ENCODE peak calls at places on chromosomes 7 and 10, in four cellular contexts. R is HL-60, W is K562, X is GM12878. A is an unnamed sample.

GRCh38 chr7:44275829-44276570 is 49.4 kb downstream of the CAMK2B start:
- DNase-seq in W (peak; percentile 80), X (no peak), R (no peak), A (no peak)

GRCh38 chr7:26153823-26154783 is 2.1 kb downstream of the NFE2L3 start:
- DNase-seq in X (no peak), R (no peak), W (peak; percentile 33), A (no peak)

GRCh38 chr10:79422178-79422892 is 23.1 kb downstream of the ZCCHC24 start:
- DNase-seq in W (no peak), X (no peak), R (no peak), A (no peak)

GRCh38 chr7:135800560-135800959 is 51.9 kb upstream of the FAM180A start:
- DNase-seq in W (no peak), X (no peak), R (no peak), A (no peak)

GRCh38 chr7:16934947-16935742 is 53.4 kb upstream of the AGR3 start:
- DNase-seq in W (no peak), X (no peak), R (no peak), A (no peak)

GRCh38 chr10:36129051-36129450 is 487.0 kb upstream of the FZD8 start:
- DNase-seq in W (no peak), X (no peak), R (no peak), A (no peak)

GRCh38 chr10:54985732-54986131 is 184.7 kb upstream of the PCDH15 start:
- DNase-seq in W (no peak), X (no peak), R (no peak), A (no peak)

GRCh38 chr10:71736570-71737355 is 17.2 kb upstream of the C10orf105 start:
- DNase-seq in W (no peak), R (no peak), X (no peak), A (no peak)

GRCh38 chr7:82740246-82740848 is 296.8 kb upstream of the CACNA2D1 start:
- DNase-seq in R (no peak), W (no peak), X (no peak), A (no peak)

GRCh38 chr10:123150986-123151738 is 3.0 kb upstream of the BUB3 start:
- DNase-seq in X (no peak), W (no peak), R (no peak), A (no peak)

GRCh38 chr10:93573051-93573909 is 6.8 kb downstream of the FFAR4 start:
- DNase-seq in W (no peak), X (no peak), R (peak; percentile 78), A (no peak)

GRCh38 chr7:107125475-107125874 is 43.3 kb upstream of the HBP1 start:
- DNase-seq in X (no peak), R (no peak), W (no peak), A (no peak)

GRCh38 chr7:77421273-77421672 is 5.1 kb upstream of the GSAP start:
- DNase-seq in W (no peak), R (no peak), X (no peak), A (no peak)

GRCh38 chr7:47485640-47486435 is 96.1 kb downstream of the TNS3 start:
- DNase-seq in R (no peak), W (no peak), X (no peak), A (no peak)

GRCh38 chr7:50640779-50641178 is 75.6 kb upstream of the DDC start:
- DNase-seq in R (no peak), W (no peak), X (no peak), A (no peak)

GRCh38 chr7:111076205-111076604 is 14.7 kb upstream of the LRRN3 start:
- DNase-seq in W (no peak), R (no peak), X (no peak), A (no peak)

GRCh38 chr7:71470948-71471347 is 339.0 kb downstream of the GALNT17 start:
- DNase-seq in W (no peak), X (no peak), R (no peak), A (no peak)

GRCh38 chr10:38112159-38112558 is 18.0 kb downstream of the ZNF37A start:
- DNase-seq in X (no peak), W (no peak), R (no peak), A (no peak)

GRCh38 chr10:66780796-66781195 is 145.0 kb upstream of the LRRTM3 start:
- DNase-seq in W (no peak), R (no peak), X (no peak), A (no peak)

GRCh38 chr7:158442260-158442659 is 145.4 kb downstream of the PTPRN2 start:
- DNase-seq in R (no peak), X (no peak), W (peak; percentile 48), A (no peak)

GRCh38 chr10:11746883-11747539 is 4.8 kb downstream of the ECHDC3 start:
- DNase-seq in R (no peak), W (no peak), X (no peak), A (no peak)

GRCh38 chr10:11750420-11750819 is 8.2 kb downstream of the ECHDC3 start:
- DNase-seq in X (no peak), W (no peak), R (no peak), A (no peak)

GRCh38 chr10:11743461-11744338 is 1.5 kb downstream of the ECHDC3 start:
- DNase-seq in W (no peak), X (no peak), R (no peak), A (no peak)

GRCh38 chr10:11745045-11745444 is 2.9 kb downstream of the ECHDC3 start:
- DNase-seq in W (no peak), R (no peak), X (no peak), A (no peak)

GRCh38 chr10:11748866-11749265 is 6.7 kb downstream of the ECHDC3 start:
- DNase-seq in X (no peak), W (no peak), R (no peak), A (no peak)
- TF ChIP-seq SPI1 in X (no peak), W (no peak), R (no peak), A (no peak)

GRCh38 chr10:88870101-88870500 is 9.9 kb upstream of the STAMBPL1 start:
- DNase-seq in X (no peak), W (no peak), R (no peak), A (no peak)

GRCh38 chr10:88866454-88866853 is 13.6 kb upstream of the STAMBPL1 start:
- DNase-seq in W (no peak), X (no peak), R (no peak), A (no peak)

DNA sequence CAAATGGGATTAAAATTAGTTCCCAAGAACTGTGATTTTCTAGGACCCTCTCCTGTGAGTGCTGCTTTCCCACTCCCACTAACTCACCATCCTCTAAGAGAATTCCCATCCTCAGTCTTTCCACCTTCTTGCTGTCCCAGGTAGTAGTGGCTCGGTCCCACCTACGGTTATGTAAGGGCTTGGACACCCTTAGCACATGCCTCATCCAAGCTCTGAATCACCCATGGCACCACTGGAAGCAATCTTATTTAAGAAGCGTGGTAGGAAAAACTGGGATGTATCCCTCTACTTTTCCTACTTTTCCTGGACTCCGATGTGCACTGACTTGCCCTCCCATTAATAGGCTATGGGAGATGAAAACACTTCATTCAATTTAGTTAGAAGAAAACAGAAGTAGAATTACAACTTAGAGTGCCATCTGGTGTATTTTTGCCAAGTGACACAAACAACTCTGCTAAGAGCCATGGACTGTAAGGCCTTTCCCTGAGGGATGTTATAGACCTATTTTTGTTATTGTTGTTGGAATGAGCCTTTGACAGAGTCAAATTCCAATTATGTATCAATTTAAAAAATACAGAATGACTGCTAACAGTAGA is 13.7 kb upstream of the ANKRD22 start:
- DNase-seq in W (no peak), R (no peak), X (no peak), A (no peak)
- TF ChIP-seq SPI1 in W (no peak), R (no peak), X (no peak), A (no peak)

GRCh38 chr7:148700693-148701092 is 2.0 kb downstream of the CUL1 start:
- DNase-seq in W (peak; percentile 60), X (no peak), R (no peak), A (no peak)
- TF ChIP-seq SPI1 in W (no peak), X (no peak), R (no peak), A (no peak)

DNA sequence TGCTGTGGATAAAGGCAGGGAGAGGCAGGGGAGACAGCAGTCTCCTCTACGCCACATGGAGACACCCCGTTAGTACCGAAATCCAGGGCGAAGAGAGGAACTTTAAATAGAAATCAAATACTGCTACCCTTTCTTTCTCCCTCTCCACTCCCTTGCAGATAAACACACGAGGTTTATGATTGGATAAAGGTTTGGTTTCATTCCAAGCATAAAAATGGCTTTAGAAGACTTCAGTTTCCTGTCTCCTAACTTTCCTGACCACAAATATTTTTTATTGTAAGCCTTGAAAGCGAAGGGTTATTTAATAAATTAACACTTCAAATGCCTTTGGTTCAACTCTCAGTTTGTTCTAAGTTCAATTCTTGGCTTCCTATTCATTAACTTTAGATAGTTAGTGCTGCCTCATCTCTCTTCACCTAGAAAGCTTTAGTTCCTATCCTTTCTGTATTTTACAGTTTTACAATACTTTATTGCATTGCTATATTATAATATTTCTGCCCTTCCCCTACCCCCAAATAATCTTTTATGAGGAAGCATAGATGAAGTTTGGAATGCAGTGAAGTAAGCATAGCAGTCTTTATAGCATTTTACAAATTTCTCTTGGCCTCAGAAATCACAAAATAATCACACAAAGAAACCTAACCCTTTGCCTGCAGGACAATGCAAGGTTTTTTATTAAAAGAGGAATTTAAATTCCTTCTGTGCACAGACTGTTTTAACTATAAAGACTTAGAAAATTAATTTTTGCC is 31.6 kb upstream of the ARID5B start:
- DNase-seq in X (no peak), W (no peak), R (no peak), A (no peak)
- TF ChIP-seq SPI1 in X (no peak), W (no peak), R (no peak), A (no peak)

DNA sequence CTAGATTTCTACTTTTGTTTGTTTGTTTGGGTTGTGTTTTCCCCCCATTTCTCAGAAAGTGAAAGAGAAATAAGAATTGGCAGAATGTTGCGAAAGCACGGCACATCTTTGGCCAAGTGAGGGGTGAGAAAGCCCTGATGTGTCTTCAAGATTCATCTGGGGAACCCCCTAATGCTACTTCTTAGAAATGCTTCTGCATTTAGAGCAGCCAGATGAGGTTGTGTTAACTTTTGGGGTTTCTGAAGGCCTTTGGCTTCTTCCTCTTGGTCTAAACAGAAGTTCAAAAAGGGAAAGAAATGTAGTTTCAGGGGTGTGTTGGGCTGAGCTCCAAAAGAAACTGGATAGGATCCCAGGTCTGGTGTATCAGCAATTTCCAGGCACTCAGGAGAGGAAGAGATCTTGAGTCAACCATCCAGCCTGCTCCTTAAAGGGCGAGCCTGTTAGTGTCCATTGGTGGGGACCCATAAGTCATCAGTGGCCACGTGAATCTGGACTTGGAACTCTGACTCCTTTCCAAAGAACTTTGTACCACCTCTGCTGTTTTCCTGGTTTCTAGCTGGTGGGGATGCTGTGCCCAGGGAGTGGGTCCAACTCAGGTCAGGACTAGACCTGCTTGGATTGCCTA is 6.5 kb downstream of the DUSP5 start:
- DNase-seq in X (peak; percentile 93), R (no peak), W (peak; percentile 44), A (peak; percentile 58)
- TF ChIP-seq SPI1 in X (peak; percentile 25), R (no peak), W (no peak), A (no peak)

GRCh38 chr10:14416308-14416700 is 85.6 kb upstream of the FRMD4A start:
- DNase-seq in X (no peak), W (no peak), R (no peak), A (no peak)
- TF ChIP-seq SPI1 in X (no peak), W (no peak), R (no peak), A (no peak)

DNA sequence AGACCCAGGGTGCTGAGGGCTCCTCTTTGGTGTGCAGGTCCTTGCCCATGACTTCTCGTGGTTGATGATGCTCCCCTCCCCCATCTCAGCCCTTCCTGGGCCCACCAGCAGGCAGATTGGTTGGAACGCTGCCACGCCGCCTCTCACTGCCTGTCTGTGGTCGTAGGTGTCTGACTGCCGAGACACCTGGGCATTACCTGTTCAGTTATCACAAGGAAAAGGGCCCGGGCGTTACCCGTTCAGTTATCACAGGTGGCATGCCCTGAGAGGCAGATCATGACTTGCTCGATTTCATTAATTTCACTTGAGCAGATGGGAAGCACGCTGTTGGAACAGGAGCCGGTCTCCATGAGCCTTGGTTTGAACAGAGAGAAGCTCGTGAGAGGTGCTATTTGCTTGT is 42.5 kb downstream of the TACR2 start:
- DNase-seq in X (no peak), R (no peak), W (no peak), A (no peak)
- TF ChIP-seq SPI1 in X (no peak), R (no peak), W (no peak), A (no peak)